ENCODE peak calls at places on chromosomes 13 and 19, in nine cellular contexts. W is CD8-positive, alpha-beta T cell; Q is skeletal muscle cell; S is naive thymus-derived CD8-positive, alpha-beta T cell; P is nephron progenitor cell; T is dermis blood vessel endothelial cell; J is thoracic aorta; B is AG04449; C is activated CD4-positive, CD25-positive, alpha-beta regulatory T cell. M is an unnamed sample.

GRCh38 chr19:55624109-55625003 is at the start of gene ZNF784:
- DNase-seq in W (peak), Q (peak), S (peak), P (peak), T (peak), J (peak), B (no peak), C (peak), M (peak)

GRCh38 chr13:44764334-44764733 is 188.2 kb upstream of the TSC22D1 start:
- DNase-seq in W (no peak), Q (no peak), S (no peak), P (no peak), T (peak), J (no peak), B (no peak), C (no peak), M (no peak)

GRCh38 chr13:110575322-110576069 is 14.0 kb upstream of the RAB20 start:
- DNase-seq in W (no peak), Q (no peak), S (no peak), P (peak), T (no peak), J (no peak), B (no peak), C (no peak), M (peak)

GRCh38 chr13:39461685-39462266 is 141.2 kb downstream of the LHFPL6 start:
- DNase-seq in W (no peak), Q (no peak), S (no peak), P (no peak), T (no peak), J (no peak), B (peak), C (no peak), M (no peak)

GRCh38 chr13:27854606-27855005 is 62.3 kb downstream of the GSX1 start:
- DNase-seq in W (no peak), Q (no peak), S (no peak), P (no peak), T (no peak), J (no peak), B (no peak), C (no peak), M (no peak)

GRCh38 chr19:6269101-6269886 is 10.5 kb downstream of the MLLT1 start:
- DNase-seq in W (no peak), Q (no peak), S (no peak), P (no peak), T (no peak), J (no peak), B (no peak), C (no peak), M (no peak)

GRCh38 chr19:31313291-31314030 is 35.8 kb downstream of the TSHZ3 start:
- DNase-seq in W (no peak), Q (no peak), S (no peak), P (no peak), T (no peak), J (no peak), B (no peak), C (no peak), M (no peak)

GRCh38 chr19:13029893-13030292 is 34.6 kb downstream of the NFIX start:
- DNase-seq in W (no peak), Q (no peak), S (peak), P (no peak), T (no peak), J (no peak), B (no peak), C (no peak), M (peak)

GRCh38 chr13:112995395-112996091 is 26.5 kb downstream of the MCF2L start:
- DNase-seq in W (no peak), Q (no peak), S (no peak), P (no peak), T (no peak), J (no peak), B (no peak), C (no peak), M (no peak)

GRCh38 chr13:44031555-44031954 is 151.9 kb downstream of the LACC1 start:
- DNase-seq in W (no peak), Q (no peak), S (no peak), P (no peak), T (no peak), J (no peak), B (no peak), C (no peak), M (no peak)

GRCh38 chr19:6227156-6227940 is 52.4 kb downstream of the MLLT1 start:
- DNase-seq in W (no peak), Q (no peak), S (no peak), P (no peak), T (no peak), J (no peak), B (no peak), C (no peak), M (no peak)

GRCh38 chr19:43594710-43595604 is 977 bp downstream of the IRGQ start:
- DNase-seq in W (peak), Q (no peak), S (peak), P (peak), T (peak), J (no peak), B (no peak), C (peak), M (peak)

GRCh38 chr19:47609885-47610545 is 1.1 kb downstream of the BICRA start:
- DNase-seq in W (peak), Q (no peak), S (peak), P (peak), T (peak), J (no peak), B (no peak), C (peak), M (no peak)

GRCh38 chr13:97125810-97126738 is 96.1 kb upstream of the MBNL2 start:
- DNase-seq in W (no peak), Q (peak), S (no peak), P (no peak), T (no peak), J (no peak), B (no peak), C (no peak), M (peak)

GRCh38 chr13:23509781-23510543 is 60.2 kb upstream of the TNFRSF19 start:
- DNase-seq in W (no peak), Q (no peak), S (no peak), P (no peak), T (no peak), J (no peak), B (no peak), C (no peak), M (peak)

GRCh38 chr13:73556902-73557301 is 498.1 kb downstream of the KLF5 start:
- DNase-seq in W (no peak), Q (peak), S (no peak), P (no peak), T (no peak), J (no peak), B (no peak), C (no peak), M (no peak)

GRCh38 chr13:46844431-46844830 is 47.5 kb upstream of the ESD start:
- DNase-seq in W (no peak), Q (no peak), S (no peak), P (no peak), T (peak), J (no peak), B (no peak), C (no peak), M (no peak)

GRCh38 chr13:58926858-58927257 is 1236.9 kb downstream of the DIAPH3 start:
- DNase-seq in W (no peak), Q (no peak), S (no peak), P (no peak), T (no peak), J (no peak), B (no peak), C (no peak), M (no peak)

GRCh38 chr13:25652764-25653163 is 281.0 kb downstream of the ATP8A2 start:
- DNase-seq in W (no peak), Q (no peak), S (no peak), P (no peak), T (no peak), J (no peak), B (no peak), C (no peak), M (no peak)

GRCh38 chr13:108155185-108156106 is 59.9 kb downstream of the LIG4 start:
- DNase-seq in W (peak), Q (peak), S (peak), P (peak), T (peak), J (no peak), B (no peak), C (no peak), M (peak)

GRCh38 chr13:113920173-113920572 is 53.7 kb downstream of the C13orf46 start:
- DNase-seq in W (no peak), Q (no peak), S (no peak), P (no peak), T (no peak), J (no peak), B (no peak), C (no peak), M (no peak)

GRCh38 chr19:18478545-18479311 is 40.8 kb upstream of the ISYNA1 start:
- DNase-seq in W (peak), Q (peak), S (no peak), P (no peak), T (peak), J (peak), B (peak), C (peak), M (peak)

GRCh38 chr13:47945738-47946137 is 55.3 kb downstream of the SUCLA2 start:
- DNase-seq in W (no peak), Q (peak), S (no peak), P (no peak), T (no peak), J (no peak), B (peak), C (no peak), M (peak)

GRCh38 chr19:33298146-33298911 is 4.0 kb downstream of the CEBPA start:
- DNase-seq in W (no peak), Q (no peak), S (peak), P (no peak), T (no peak), J (no peak), B (no peak), C (no peak), M (no peak)

GRCh38 chr13:24997367-24997967 is 98.5 kb upstream of the PABPC3 start:
- DNase-seq in W (no peak), Q (no peak), S (no peak), P (peak), T (peak), J (no peak), B (no peak), C (no peak), M (peak)

GRCh38 chr19:19610376-19611240 is 7.9 kb downstream of the PBX4 start:
- DNase-seq in W (no peak), Q (no peak), S (no peak), P (no peak), T (no peak), J (no peak), B (no peak), C (no peak), M (no peak)

GRCh38 chr13:98476106-98476505 is 100.8 kb downstream of the STK24 start:
- DNase-seq in W (peak), Q (no peak), S (no peak), P (no peak), T (peak), J (no peak), B (no peak), C (no peak), M (no peak)

GRCh38 chr13:78524936-78525335 is 78.4 kb downstream of the POU4F1 start:
- DNase-seq in W (no peak), Q (no peak), S (no peak), P (no peak), T (no peak), J (no peak), B (no peak), C (no peak), M (no peak)

GRCh38 chr13:44758595-44759221 is 182.6 kb upstream of the TSC22D1 start:
- DNase-seq in W (no peak), Q (peak), S (no peak), P (no peak), T (peak), J (no peak), B (peak), C (no peak), M (peak)

GRCh38 chr13:26695360-26695705 is 65.3 kb downstream of the GPR12 start:
- DNase-seq in W (no peak), Q (no peak), S (no peak), P (no peak), T (no peak), J (no peak), B (no peak), C (no peak), M (no peak)

GRCh38 chr13:28741080-28741479 is 22.3 kb upstream of the SLC46A3 start:
- DNase-seq in W (no peak), Q (no peak), S (no peak), P (no peak), T (no peak), J (no peak), B (no peak), C (no peak), M (no peak)

GRCh38 chr13:91292630-91293221 is 54.8 kb upstream of the MIR17HG start:
- DNase-seq in W (no peak), Q (no peak), S (no peak), P (no peak), T (no peak), J (no peak), B (no peak), C (no peak), M (no peak)

GRCh38 chr13:66657165-66657895 is 572.8 kb downstream of the PCDH9 start:
- DNase-seq in W (no peak), Q (peak), S (no peak), P (no peak), T (peak), J (no peak), B (peak), C (no peak), M (peak)

GRCh38 chr13:60398438-60398891 is 1.4 kb downstream of the TDRD3 start:
- DNase-seq in W (no peak), Q (no peak), S (no peak), P (no peak), T (peak), J (no peak), B (no peak), C (no peak), M (peak)

GRCh38 chr19:56856822-56857221 is 16.3 kb upstream of the PEG3 start:
- DNase-seq in W (no peak), Q (no peak), S (no peak), P (no peak), T (no peak), J (no peak), B (no peak), C (no peak), M (no peak)

GRCh38 chr19:5837768-5838364 is 1.6 kb downstream of the FUT6 start:
- DNase-seq in W (no peak), Q (no peak), S (no peak), P (no peak), T (no peak), J (no peak), B (no peak), C (no peak), M (no peak)

GRCh38 chr13:70170689-70171088 is 62.4 kb upstream of the KLHL1 start:
- DNase-seq in W (no peak), Q (no peak), S (no peak), P (no peak), T (no peak), J (no peak), B (no peak), C (no peak), M (no peak)

GRCh38 chr19:1672038-1672768 is 19.8 kb upstream of the TCF3 start:
- DNase-seq in W (peak), Q (no peak), S (peak), P (peak), T (peak), J (no peak), B (no peak), C (peak), M (peak)

GRCh38 chr13:52842440-52842839 is 6.0 kb downstream of the PCDH8 start:
- DNase-seq in W (no peak), Q (no peak), S (no peak), P (no peak), T (no peak), J (no peak), B (no peak), C (no peak), M (no peak)